ENCODE peak calls at places on chromosomes 16 and 17, in six cellular contexts. S, F, Q, R, X and A are unnamed samples.

GRCh38 chr17:60086822-60087591 is 8.3 kb upstream of the HEATR6 start:
- DNase-seq in R (no peak), Q (no peak), F (no peak), X (no peak), S (no peak), A (no peak)

GRCh38 chr16:19680972-19681371 is 37.1 kb downstream of the KNOP1 start:
- DNase-seq in R (no peak), X (no peak), S (no peak), F (peak), Q (no peak), A (no peak)

GRCh38 chr17:77160032-77160876 is 19.5 kb downstream of the SEC14L1 start:
- DNase-seq in X (peak), S (no peak), R (no peak), Q (no peak), F (no peak), A (no peak)

GRCh38 chr16:25713785-25714570 is 22.2 kb downstream of the HS3ST4 start:
- DNase-seq in S (no peak), Q (no peak), R (no peak), F (no peak), X (no peak), A (no peak)

GRCh38 chr16:52068447-52069074 is 478.4 kb downstream of the TOX3 start:
- DNase-seq in R (no peak), X (peak), S (no peak), Q (no peak), F (peak), A (no peak)

GRCh38 chr17:59859444-59860025 is 33.2 kb downstream of the TUBD1 start:
- DNase-seq in X (peak), R (no peak), S (no peak), Q (no peak), F (no peak), A (no peak)

GRCh38 chr16:30743690-30744089 is 4.5 kb upstream of the PHKG2 start:
- DNase-seq in F (no peak), S (no peak), X (no peak), Q (no peak), R (no peak), A (no peak)

GRCh38 chr17:69590690-69591089 is 176.2 kb downstream of the MAP2K6 start:
- DNase-seq in S (no peak), Q (no peak), X (no peak), R (no peak), F (no peak), A (no peak)

GRCh38 chr16:82653550-82654511 is 27.1 kb downstream of the CDH13 start:
- DNase-seq in X (peak), R (peak), S (no peak), F (no peak), Q (peak), A (no peak)

GRCh38 chr17:36818134-36818825 is 119.0 kb upstream of the LHX1 start:
- DNase-seq in F (no peak), X (no peak), R (no peak), Q (no peak), S (no peak), A (no peak)

GRCh38 chr17:36814958-36815357 is 122.3 kb upstream of the LHX1 start:
- DNase-seq in R (no peak), X (no peak), F (no peak), Q (no peak), S (no peak), A (no peak)

GRCh38 chr17:36816889-36817288 is 120.4 kb upstream of the LHX1 start:
- DNase-seq in R (no peak), Q (no peak), S (no peak), F (no peak), X (no peak), A (no peak)

GRCh38 chr17:36816214-36816613 is 121.1 kb upstream of the LHX1 start:
- DNase-seq in Q (no peak), F (no peak), R (no peak), X (no peak), S (no peak), A (no peak)

GRCh38 chr17:36817483-36818048 is 119.7 kb upstream of the LHX1 start:
- DNase-seq in X (no peak), Q (no peak), F (no peak), S (no peak), R (no peak), A (no peak)
- TF ChIP-seq POLR2A in X (no peak), Q (no peak), F (no peak), S (no peak), R (no peak), A (no peak)

GRCh38 chr17:36919407-36919968 is 17.8 kb upstream of the LHX1 start:
- DNase-seq in S (no peak), R (no peak), Q (no peak), F (no peak), X (no peak), A (no peak)

GRCh38 chr17:36922175-36922574 is 15.1 kb upstream of the LHX1 start:
- DNase-seq in F (no peak), X (no peak), R (no peak), Q (no peak), S (no peak), A (no peak)

GRCh38 chr17:36923814-36924221 is 13.5 kb upstream of the LHX1 start:
- DNase-seq in X (no peak), S (no peak), Q (no peak), R (no peak), F (no peak), A (no peak)

GRCh38 chr17:36920032-36921000 is 17.0 kb upstream of the LHX1 start:
- DNase-seq in S (peak), F (peak), Q (no peak), R (no peak), X (no peak), A (no peak)

GRCh38 chr17:36921131-36921851 is 16.0 kb upstream of the LHX1 start:
- DNase-seq in Q (no peak), F (peak), R (no peak), X (peak), S (no peak), A (no peak)
- TF ChIP-seq TAF1 in Q (no peak), F (no peak), R (no peak), X (no peak), S (no peak), A (no peak)

GRCh38 chr17:55423535-55423934 is 1.9 kb upstream of the MMD start:
- DNase-seq in F (no peak), Q (no peak), X (no peak), R (no peak), S (no peak), A (no peak)

GRCh38 chr17:55430531-55431228 is 9.0 kb upstream of the MMD start:
- DNase-seq in X (no peak), F (no peak), S (no peak), R (no peak), Q (no peak), A (no peak)

GRCh38 chr17:55427587-55427882 is 5.9 kb upstream of the MMD start:
- DNase-seq in F (no peak), R (no peak), Q (no peak), X (no peak), S (no peak), A (no peak)

GRCh38 chr17:55424893-55425540 is 3.4 kb upstream of the MMD start:
- DNase-seq in Q (no peak), F (no peak), X (no peak), S (no peak), R (no peak), A (no peak)

GRCh38 chr17:55426851-55427586 is 5.4 kb upstream of the MMD start:
- DNase-seq in Q (no peak), R (no peak), F (no peak), X (no peak), S (no peak), A (no peak)
- TF ChIP-seq POLR2A in Q (no peak), R (no peak), F (no peak), X (no peak), S (no peak), A (no peak)

DNA sequence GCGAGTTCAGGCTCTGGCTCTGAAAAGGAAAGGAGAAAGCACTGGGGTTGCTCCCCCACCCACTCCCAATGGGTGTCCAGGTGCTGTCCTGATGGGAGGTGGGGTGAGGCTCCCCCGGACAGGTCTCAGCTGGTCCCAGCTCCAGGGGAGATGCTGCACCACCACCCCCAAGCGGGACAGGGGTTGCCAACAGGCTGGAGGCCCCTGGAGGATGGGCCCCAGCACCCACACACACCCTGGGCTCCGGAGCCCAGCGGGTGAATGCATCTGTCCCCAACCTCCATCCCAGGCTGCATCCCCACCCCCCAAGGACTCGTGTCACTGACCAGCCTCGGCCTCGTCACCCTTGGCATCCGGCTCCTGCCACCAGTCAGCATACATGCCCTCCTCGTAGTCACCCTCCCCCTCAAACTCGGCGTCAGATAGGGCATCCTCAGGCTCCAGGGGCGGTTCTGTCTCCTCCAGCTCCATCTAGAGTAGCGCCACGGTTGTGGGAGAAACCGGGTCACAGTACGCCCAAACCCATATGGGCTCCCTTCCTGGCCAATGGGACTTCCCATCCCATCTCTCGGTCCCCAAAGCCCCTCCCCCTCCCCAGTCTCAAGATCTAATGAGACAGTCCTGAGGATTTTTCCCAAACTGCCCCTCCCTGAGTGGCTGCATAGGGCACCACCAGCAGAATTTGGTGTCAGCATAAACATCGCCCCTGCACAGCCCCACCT is 8.6 kb downstream of the P3H4 start:
- DNase-seq in S (no peak), Q (no peak), X (no peak), F (no peak), R (no peak), A (no peak)
- TF ChIP-seq TAF1 in S (no peak), Q (no peak), X (no peak), F (no peak), R (no peak), A (no peak)

DNA sequence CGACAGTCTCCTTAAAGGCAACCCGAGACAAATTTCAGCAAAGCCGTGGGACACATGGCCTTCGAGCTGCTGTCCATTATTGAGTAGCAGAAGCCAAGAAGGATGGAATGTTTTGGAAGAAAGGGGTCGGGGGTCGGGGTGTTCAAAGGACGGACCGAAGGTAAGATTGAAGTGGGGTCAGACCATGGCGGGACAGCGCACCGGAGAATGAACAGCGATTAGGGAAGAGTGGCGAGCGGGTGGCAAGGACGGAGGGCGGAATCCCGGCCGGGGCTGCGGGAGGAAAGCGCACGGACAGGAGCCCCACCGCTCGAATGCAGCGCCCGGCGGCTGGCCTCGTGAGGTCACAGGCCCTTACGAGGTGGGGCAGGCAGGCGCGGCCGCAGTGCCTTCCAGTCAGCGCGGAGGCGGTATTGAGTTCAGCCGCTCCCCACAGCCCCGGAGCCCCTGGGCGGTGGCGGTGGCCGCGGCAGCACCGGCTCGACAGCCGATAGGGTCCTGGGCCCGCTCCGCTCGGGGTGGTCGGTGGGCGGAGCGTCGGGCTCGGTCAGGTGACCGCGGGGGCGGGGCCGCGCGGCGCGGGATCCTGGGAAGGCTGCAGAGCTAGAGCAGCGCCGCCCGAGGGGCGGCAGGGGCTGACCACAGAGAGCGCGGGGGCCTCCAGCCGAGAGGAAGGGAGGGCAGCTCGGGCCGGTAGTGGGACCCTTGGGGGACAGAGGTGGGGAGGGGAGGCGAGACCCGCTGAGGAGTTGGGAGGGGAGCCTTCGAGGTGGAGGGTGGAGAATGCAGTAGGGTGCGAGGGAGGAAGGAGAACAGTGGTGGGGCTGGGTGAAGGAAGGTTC is at the start of gene EFCAB13:
- DNase-seq in S (peak), F (peak), R (peak), Q (peak), X (peak), A (peak)
- TF ChIP-seq POLR2A in S (peak), F (peak), R (peak), Q (peak), X (peak), A (no peak)

DNA sequence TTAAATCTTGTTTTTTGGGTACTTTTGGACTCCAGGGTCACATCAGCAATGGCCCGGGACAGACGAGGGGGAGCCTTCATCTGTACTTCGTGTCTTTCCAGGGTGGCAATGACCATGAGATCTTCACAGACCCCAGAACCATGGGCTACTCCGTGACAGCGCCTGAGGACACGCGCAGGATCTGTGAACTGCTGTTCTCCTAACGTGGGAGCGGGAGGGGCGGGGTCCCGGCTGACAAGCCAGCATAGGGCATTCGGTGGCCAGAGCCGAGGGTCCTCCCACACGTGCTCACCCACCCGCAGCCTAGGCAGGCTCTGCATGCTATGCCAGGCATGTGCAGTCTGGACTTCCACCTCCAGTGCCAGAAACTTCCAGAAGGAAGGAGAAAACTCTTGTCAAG is 21.2 kb downstream of the CARHSP1 start:
- DNase-seq in R (no peak), X (no peak), F (no peak), S (no peak), Q (no peak), A (no peak)
- TF ChIP-seq TAF1 in R (no peak), X (no peak), F (no peak), S (no peak), Q (no peak), A (no peak)